ENCODE peak calls at places on chromosome 11, in five cellular contexts. Q is HepG2, M is upper lobe of left lung, E is K562, W is GM12878. S is an unnamed sample. For H3K27me3, the result is how much of the 10 kb centered on the place peaks cover.

GRCh38 chr11:28107331-28107725 is 628 bp downstream of the KIF18A start:
- ATAC-seq in Q (peak), M (no peak), E (peak), W (peak), S (no peak)

GRCh38 chr11:32581556-32581955 is 2.1 kb upstream of the EIF3M start:
- ATAC-seq in Q (no peak), M (no peak), E (no peak), W (no peak), S (no peak)

GRCh38 chr11:131760191-131760951 is 390.0 kb downstream of the NTM start:
- ATAC-seq in Q (no peak), M (peak), E (no peak), W (no peak), S (no peak)

GRCh38 chr11:128709402-128709801 is 15.5 kb downstream of the FLI1 start:
- ATAC-seq in Q (no peak), M (peak), E (no peak), W (no peak), S (peak)

GRCh38 chr11:83689062-83689461 is 402.9 kb upstream of the CCDC90B start:
- ATAC-seq in Q (no peak), M (no peak), E (no peak), W (no peak), S (no peak)

GRCh38 chr11:128624269-128625170 is 37.2 kb upstream of the ETS1 start:
- ATAC-seq in Q (no peak), M (no peak), E (no peak), W (peak), S (no peak)

GRCh38 chr11:8808226-8808585 is 102.8 kb upstream of the AKIP1 start:
- ATAC-seq in Q (no peak), M (no peak), E (no peak), W (no peak), S (no peak)

GRCh38 chr11:19730373-19730772 is 17.7 kb downstream of the NAV2 start:
- ATAC-seq in Q (no peak), M (no peak), E (no peak), W (no peak), S (peak)

GRCh38 chr11:24406980-24407379 is 89.9 kb upstream of the LUZP2 start:
- ATAC-seq in Q (no peak), M (no peak), E (no peak), W (no peak), S (no peak)

GRCh38 chr11:22554221-22554620 is 71.4 kb downstream of the FANCF start:
- ATAC-seq in Q (no peak), M (no peak), E (no peak), W (peak), S (no peak)

GRCh38 chr11:30228323-30228884 is 2.4 kb upstream of the FSHB start:
- ATAC-seq in Q (no peak), M (no peak), E (no peak), W (no peak), S (no peak)

GRCh38 chr11:67040147-67040546 is 16.5 kb upstream of the RHOD start:
- ATAC-seq in Q (peak), M (no peak), E (peak), W (no peak), S (no peak)

GRCh38 chr11:121687961-121688566 is 235.3 kb upstream of the SORL1-AS1 start:
- ATAC-seq in Q (no peak), M (peak), E (no peak), W (no peak), S (no peak)

GRCh38 chr11:77147668-77148321 is 19.7 kb downstream of the MYO7A start:
- ATAC-seq in Q (no peak), M (no peak), E (peak), W (peak), S (no peak)

GRCh38 chr11:133977067-133977681 is 20.4 kb upstream of the IGSF9B start:
- ATAC-seq in Q (no peak), M (no peak), E (no peak), W (peak), S (no peak)

GRCh38 chr11:9893474-9893873 is 229.6 kb downstream of the SWAP70 start:
- ATAC-seq in Q (no peak), M (no peak), E (no peak), W (no peak), S (no peak)

DNA sequence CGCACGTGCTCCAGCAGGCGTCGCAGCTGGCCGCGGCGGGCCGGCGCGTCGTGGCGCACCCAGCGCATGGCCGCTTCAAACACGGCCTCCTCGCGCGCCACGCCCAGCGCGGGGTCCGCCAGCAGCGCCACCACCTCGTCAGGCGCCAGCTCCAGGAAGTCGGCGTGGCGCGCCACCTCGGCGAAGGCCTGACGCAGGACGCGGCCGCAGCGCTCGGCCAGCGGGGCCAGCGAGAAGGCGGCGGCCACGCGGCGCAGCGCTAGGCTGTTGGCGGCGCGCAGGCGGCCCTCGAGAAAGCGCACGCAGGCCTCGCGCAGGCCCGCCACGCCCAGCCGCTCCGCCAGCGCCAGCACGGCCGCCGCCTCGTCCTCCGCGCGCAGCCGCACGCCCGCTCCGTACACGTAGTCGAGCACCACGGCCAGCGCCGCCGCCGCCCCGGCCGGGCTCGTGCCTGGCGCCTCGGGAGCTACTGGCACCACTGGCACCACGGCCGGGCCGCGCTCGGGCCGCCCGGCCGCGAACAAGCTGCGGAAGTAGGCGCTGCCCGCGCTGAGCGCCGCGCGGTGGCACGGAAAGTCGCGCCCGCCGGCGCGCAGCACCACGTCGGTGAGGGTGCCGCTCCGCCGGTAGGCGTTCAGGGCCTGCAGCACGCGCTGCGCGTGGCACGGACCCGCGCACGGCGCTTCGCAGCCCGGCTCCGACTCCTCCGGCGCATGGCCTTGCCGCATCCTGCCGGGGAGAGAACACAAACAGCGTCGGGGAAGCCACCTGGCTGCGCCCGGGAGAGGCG is 2.9 kb downstream of the KLHL35 start:
- ATAC-seq in Q (no peak), M (peak), E (no peak), W (no peak), S (peak)
- H3K27me3 ChIP-seq in Q (under half), M (under half), E (under half), W (under half), S (half or more)

DNA sequence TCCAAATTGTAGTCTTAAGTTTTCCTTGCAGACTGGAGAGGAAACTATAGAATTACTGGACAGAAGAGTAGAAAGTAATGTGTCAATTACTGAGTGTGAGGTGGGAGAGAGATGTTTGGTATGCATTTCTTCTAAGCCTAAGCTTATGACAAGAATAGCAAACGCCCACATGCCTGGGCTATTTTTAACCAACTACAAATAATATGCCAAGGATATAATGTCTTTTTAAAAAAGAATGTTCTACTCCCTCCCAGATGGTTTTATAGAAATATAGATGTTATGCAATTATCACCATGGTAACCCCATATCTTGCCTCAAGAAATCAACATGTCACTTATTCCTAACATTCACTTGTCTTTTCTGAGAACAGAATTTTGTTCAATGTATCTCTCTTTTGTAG is 996.7 kb upstream of the CHORDC1 start:
- ATAC-seq in Q (no peak), M (no peak), E (no peak), W (no peak), S (no peak)
- H3K4me3 ChIP-seq in Q (no peak), M (no peak), E (no peak), W (no peak), S (no peak)

DNA sequence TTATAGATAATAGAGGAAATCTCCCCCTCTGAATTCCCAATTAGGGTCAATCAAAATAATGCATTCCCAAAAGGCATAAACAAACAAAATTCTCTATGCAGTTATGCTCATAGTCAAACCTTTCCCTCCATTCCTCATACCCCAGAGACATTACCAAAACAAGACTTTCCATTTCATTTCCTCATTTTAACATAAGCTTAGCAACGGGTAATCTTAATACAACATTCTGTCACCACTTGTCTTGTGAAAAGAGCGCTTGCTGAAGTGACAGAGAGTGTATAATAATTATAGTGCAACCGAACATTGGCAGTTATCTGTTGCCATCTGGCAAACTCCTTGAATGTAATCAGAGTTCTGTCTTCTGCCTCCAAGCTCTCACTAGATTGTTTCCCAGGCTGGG is 1.2 kb upstream of the SLN start:
- ATAC-seq in Q (no peak), M (no peak), E (no peak), W (peak), S (no peak)
- TF ChIP-seq EP300 in Q (no peak), M (no peak), E (no peak), W (no peak), S (no peak)

DNA sequence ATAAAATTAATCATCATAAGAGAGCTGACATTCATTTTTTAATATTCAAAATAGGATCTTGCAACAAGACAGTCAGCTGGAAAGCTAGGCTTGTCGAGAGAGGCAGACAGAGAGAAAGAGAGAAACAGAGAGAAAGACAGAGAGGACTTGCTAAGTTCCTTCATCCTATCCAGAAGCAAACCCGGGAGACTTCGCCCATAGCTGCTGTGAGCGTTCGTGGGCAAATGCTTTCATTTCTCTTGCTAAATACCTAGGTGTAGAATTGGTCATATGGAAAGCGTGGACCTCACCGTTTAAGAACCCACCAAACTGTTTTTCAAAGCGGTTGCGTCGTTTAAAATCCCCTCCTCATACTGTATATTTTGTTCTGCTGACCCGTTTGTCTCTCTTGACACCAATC is 25.3 kb upstream of the KRTAP5-6 start:
- ATAC-seq in Q (no peak), M (no peak), E (no peak), W (no peak), S (no peak)
- H3K27me3 ChIP-seq in Q (under half), M (under half), E (half or more), W (under half), S (half or more)

GRCh38 chr11:116930177-116930576 is 92.8 kb upstream of the APOA1 start:
- ATAC-seq in Q (peak), M (no peak), E (peak), W (peak), S (no peak)
- H3K4me3 ChIP-seq in Q (peak), M (no peak), E (no peak), W (peak), S (peak)